ENCODE peak calls at places on chromosomes 1 and 21, in six cellular contexts. One of them, this sample, is unnamed.
A peak's percentile ranks its signal among the peaks of the same experiment; 100 is the strongest.

GRCh38 chr1:87196110-87196509 is 132.6 kb upstream of the LMO4 start:
- DNase-seq in A172: no peak
- DNase-seq in left cardiac atrium: no peak
- DNase-seq in heart left ventricle: no peak
- DNase-seq in stimulated activated CD8-positive, alpha-beta memory T cell treated with anti-CD3 and anti-CD28 coated beads, Interleukin-4, amount 100 ng/mL, for 24 hours: no peak
- DNase-seq in aorta: no peak
- DNase-seq in this sample: no peak

GRCh38 chr1:94648225-94649007 is 106.9 kb upstream of the F3 start:
- DNase-seq in aorta: peak; percentile 88
- DNase-seq in left cardiac atrium: peak; percentile 62
- DNase-seq in stimulated activated CD8-positive, alpha-beta memory T cell treated with anti-CD3 and anti-CD28 coated beads, Interleukin-4, amount 100 ng/mL, for 24 hours: no peak
- DNase-seq in heart left ventricle: no peak
- DNase-seq in A172: peak; percentile 95
- DNase-seq in this sample: no peak

GRCh38 chr1:3727042-3727824 is 25.0 kb upstream of the CCDC27 start:
- DNase-seq in A172: no peak
- DNase-seq in heart left ventricle: peak; percentile 63
- DNase-seq in aorta: no peak
- DNase-seq in left cardiac atrium: no peak
- DNase-seq in stimulated activated CD8-positive, alpha-beta memory T cell treated with anti-CD3 and anti-CD28 coated beads, Interleukin-4, amount 100 ng/mL, for 24 hours: no peak
- DNase-seq in this sample: no peak

GRCh38 chr1:232046531-232047283 is 420.1 kb downstream of the DISC1 start:
- DNase-seq in A172: no peak
- DNase-seq in heart left ventricle: no peak
- DNase-seq in stimulated activated CD8-positive, alpha-beta memory T cell treated with anti-CD3 and anti-CD28 coated beads, Interleukin-4, amount 100 ng/mL, for 24 hours: no peak
- DNase-seq in aorta: no peak
- DNase-seq in left cardiac atrium: no peak
- DNase-seq in this sample: no peak

GRCh38 chr1:234743866-234744581 is 134.0 kb upstream of the IRF2BP2 start:
- DNase-seq in A172: peak; percentile 38
- DNase-seq in heart left ventricle: no peak
- DNase-seq in left cardiac atrium: peak; percentile 53
- DNase-seq in stimulated activated CD8-positive, alpha-beta memory T cell treated with anti-CD3 and anti-CD28 coated beads, Interleukin-4, amount 100 ng/mL, for 24 hours: no peak
- DNase-seq in aorta: no peak
- DNase-seq in this sample: peak; percentile 8

GRCh38 chr1:59057211-59057694 is 239.6 kb upstream of the FGGY start:
- DNase-seq in left cardiac atrium: peak; percentile 76
- DNase-seq in heart left ventricle: peak; percentile 84
- DNase-seq in A172: no peak
- DNase-seq in aorta: peak; percentile 87
- DNase-seq in stimulated activated CD8-positive, alpha-beta memory T cell treated with anti-CD3 and anti-CD28 coated beads, Interleukin-4, amount 100 ng/mL, for 24 hours: no peak
- DNase-seq in this sample: peak; percentile 88

GRCh38 chr21:43959231-43960041 is 52.7 kb upstream of the TRAPPC10 start:
- DNase-seq in left cardiac atrium: no peak
- DNase-seq in stimulated activated CD8-positive, alpha-beta memory T cell treated with anti-CD3 and anti-CD28 coated beads, Interleukin-4, amount 100 ng/mL, for 24 hours: no peak
- DNase-seq in A172: no peak
- DNase-seq in heart left ventricle: no peak
- DNase-seq in aorta: no peak
- DNase-seq in this sample: no peak

GRCh38 chr1:242219298-242219901 is 220.5 kb upstream of the MAP1LC3C start:
- DNase-seq in A172: no peak
- DNase-seq in aorta: no peak
- DNase-seq in stimulated activated CD8-positive, alpha-beta memory T cell treated with anti-CD3 and anti-CD28 coated beads, Interleukin-4, amount 100 ng/mL, for 24 hours: no peak
- DNase-seq in left cardiac atrium: no peak
- DNase-seq in heart left ventricle: no peak
- DNase-seq in this sample: no peak

GRCh38 chr1:42000781-42001180 is 82.1 kb upstream of the HIVEP3 start:
- DNase-seq in stimulated activated CD8-positive, alpha-beta memory T cell treated with anti-CD3 and anti-CD28 coated beads, Interleukin-4, amount 100 ng/mL, for 24 hours: no peak
- DNase-seq in heart left ventricle: no peak
- DNase-seq in left cardiac atrium: no peak
- DNase-seq in A172: no peak
- DNase-seq in aorta: no peak
- DNase-seq in this sample: no peak

GRCh38 chr1:214280386-214281029 is 451 bp upstream of the SMYD2 start:
- DNase-seq in stimulated activated CD8-positive, alpha-beta memory T cell treated with anti-CD3 and anti-CD28 coated beads, Interleukin-4, amount 100 ng/mL, for 24 hours: no peak
- DNase-seq in left cardiac atrium: peak; percentile 48
- DNase-seq in A172: peak; percentile 53
- DNase-seq in heart left ventricle: peak; percentile 78
- DNase-seq in aorta: no peak
- DNase-seq in this sample: no peak

GRCh38 chr1:177927021-177927596 is 42.7 kb downstream of the SEC16B start:
- DNase-seq in left cardiac atrium: no peak
- DNase-seq in aorta: no peak
- DNase-seq in A172: peak; percentile 67
- DNase-seq in stimulated activated CD8-positive, alpha-beta memory T cell treated with anti-CD3 and anti-CD28 coated beads, Interleukin-4, amount 100 ng/mL, for 24 hours: no peak
- DNase-seq in heart left ventricle: no peak
- DNase-seq in this sample: peak; percentile 33

GRCh38 chr1:59997479-59997878 is 70.9 kb upstream of the CYP2J2 start:
- DNase-seq in A172: no peak
- DNase-seq in aorta: no peak
- DNase-seq in left cardiac atrium: no peak
- DNase-seq in stimulated activated CD8-positive, alpha-beta memory T cell treated with anti-CD3 and anti-CD28 coated beads, Interleukin-4, amount 100 ng/mL, for 24 hours: no peak
- DNase-seq in heart left ventricle: no peak
- DNase-seq in this sample: no peak